ENCODE peak calls at places on chromosome 4, in six cellular contexts. One of them, this sample, is unnamed. For H3K9me3, the result is how much of the 10 kb centered on the place peaks cover.

GRCh38 chr4:71732706-71733105 is 51.2 kb downstream of the GC start:
- DNase-seq in pancreas: no peak
- DNase-seq in thoracic aorta: no peak
- DNase-seq in psoas muscle: no peak
- DNase-seq in HCT116: no peak
- DNase-seq in CD8-positive, alpha-beta T cell: no peak
- DNase-seq in this sample: no peak

GRCh38 chr4:98006814-98007412 is 136.4 kb downstream of the STPG2 start:
- DNase-seq in pancreas: no peak
- DNase-seq in thoracic aorta: no peak
- DNase-seq in psoas muscle: no peak
- DNase-seq in HCT116: no peak
- DNase-seq in CD8-positive, alpha-beta T cell: no peak
- DNase-seq in this sample: no peak

GRCh38 chr4:45331796-45332195 is 605.4 kb upstream of the GNPDA2 start:
- DNase-seq in pancreas: no peak
- DNase-seq in thoracic aorta: no peak
- DNase-seq in psoas muscle: no peak
- DNase-seq in HCT116: no peak
- DNase-seq in CD8-positive, alpha-beta T cell: peak
- DNase-seq in this sample: no peak

GRCh38 chr4:30821891-30822612 is 101.9 kb downstream of the PCDH7 start:
- DNase-seq in pancreas: no peak
- DNase-seq in thoracic aorta: no peak
- DNase-seq in psoas muscle: no peak
- DNase-seq in HCT116: peak
- DNase-seq in CD8-positive, alpha-beta T cell: no peak
- DNase-seq in this sample: no peak

GRCh38 chr4:143482753-143483362 is 30.6 kb upstream of the SMARCA5 start:
- DNase-seq in pancreas: peak
- DNase-seq in thoracic aorta: no peak
- DNase-seq in psoas muscle: no peak
- DNase-seq in HCT116: peak
- DNase-seq in CD8-positive, alpha-beta T cell: no peak
- DNase-seq in this sample: no peak

GRCh38 chr4:119783200-119783978 is 154.8 kb upstream of the PDE5A start:
- DNase-seq in pancreas: no peak
- DNase-seq in thoracic aorta: no peak
- DNase-seq in psoas muscle: no peak
- DNase-seq in HCT116: no peak
- DNase-seq in CD8-positive, alpha-beta T cell: no peak
- DNase-seq in this sample: no peak

GRCh38 chr4:98653890-98654867 is 4.2 kb downstream of the TSPAN5 start:
- DNase-seq in pancreas: no peak
- DNase-seq in thoracic aorta: no peak
- DNase-seq in psoas muscle: no peak
- DNase-seq in HCT116: peak
- DNase-seq in CD8-positive, alpha-beta T cell: no peak
- DNase-seq in this sample: no peak

GRCh38 chr4:16995451-16995850 is 97.0 kb upstream of the LDB2 start:
- DNase-seq in pancreas: no peak
- DNase-seq in thoracic aorta: no peak
- DNase-seq in psoas muscle: no peak
- DNase-seq in HCT116: no peak
- DNase-seq in CD8-positive, alpha-beta T cell: no peak
- DNase-seq in this sample: no peak

GRCh38 chr4:113024373-113024772 is 25.1 kb upstream of the ANK2 start:
- DNase-seq in pancreas: no peak
- DNase-seq in thoracic aorta: no peak
- DNase-seq in psoas muscle: no peak
- DNase-seq in HCT116: no peak
- DNase-seq in CD8-positive, alpha-beta T cell: no peak
- DNase-seq in this sample: no peak

GRCh38 chr4:125096662-125097061 is 218.1 kb upstream of the FAT4 start:
- DNase-seq in pancreas: no peak
- DNase-seq in thoracic aorta: no peak
- DNase-seq in psoas muscle: no peak
- DNase-seq in HCT116: no peak
- DNase-seq in CD8-positive, alpha-beta T cell: no peak
- DNase-seq in this sample: no peak

GRCh38 chr4:22969314-22969896 is 276.7 kb downstream of the GBA3 start:
- DNase-seq in pancreas: no peak
- DNase-seq in thoracic aorta: no peak
- DNase-seq in psoas muscle: no peak
- DNase-seq in HCT116: no peak
- DNase-seq in CD8-positive, alpha-beta T cell: no peak
- DNase-seq in this sample: no peak

GRCh38 chr4:33886356-33886755 is 2358.0 kb downstream of the ARAP2 start:
- DNase-seq in pancreas: no peak
- DNase-seq in thoracic aorta: no peak
- DNase-seq in psoas muscle: no peak
- DNase-seq in HCT116: no peak
- DNase-seq in CD8-positive, alpha-beta T cell: no peak
- DNase-seq in this sample: no peak

GRCh38 chr4:83981156-83981555 is 445.2 kb downstream of the GPAT3 start:
- DNase-seq in pancreas: no peak
- DNase-seq in thoracic aorta: no peak
- DNase-seq in psoas muscle: no peak
- DNase-seq in HCT116: no peak
- DNase-seq in CD8-positive, alpha-beta T cell: no peak
- DNase-seq in this sample: no peak

GRCh38 chr4:49036528-49036927 is 50.5 kb downstream of the CWH43 start:
- DNase-seq in pancreas: no peak
- DNase-seq in thoracic aorta: no peak
- DNase-seq in psoas muscle: no peak
- DNase-seq in HCT116: no peak
- DNase-seq in CD8-positive, alpha-beta T cell: no peak
- DNase-seq in this sample: no peak
- H3K9me3 ChIP-seq in pancreas: under half
- H3K9me3 ChIP-seq in thoracic aorta: under half
- H3K9me3 ChIP-seq in psoas muscle: under half
- H3K9me3 ChIP-seq in HCT116: under half
- H3K9me3 ChIP-seq in CD8-positive, alpha-beta T cell: under half
- H3K9me3 ChIP-seq in this sample: under half

GRCh38 chr4:176995-177394 is 52.7 kb downstream of the ZNF718 start:
- DNase-seq in pancreas: no peak
- DNase-seq in thoracic aorta: no peak
- DNase-seq in psoas muscle: no peak
- DNase-seq in HCT116: no peak
- DNase-seq in CD8-positive, alpha-beta T cell: no peak
- DNase-seq in this sample: no peak

GRCh38 chr4:173666-174314 is 49.5 kb downstream of the ZNF718 start:
- DNase-seq in pancreas: no peak
- DNase-seq in thoracic aorta: no peak
- DNase-seq in psoas muscle: no peak
- DNase-seq in HCT116: no peak
- DNase-seq in CD8-positive, alpha-beta T cell: no peak
- DNase-seq in this sample: no peak

DNA sequence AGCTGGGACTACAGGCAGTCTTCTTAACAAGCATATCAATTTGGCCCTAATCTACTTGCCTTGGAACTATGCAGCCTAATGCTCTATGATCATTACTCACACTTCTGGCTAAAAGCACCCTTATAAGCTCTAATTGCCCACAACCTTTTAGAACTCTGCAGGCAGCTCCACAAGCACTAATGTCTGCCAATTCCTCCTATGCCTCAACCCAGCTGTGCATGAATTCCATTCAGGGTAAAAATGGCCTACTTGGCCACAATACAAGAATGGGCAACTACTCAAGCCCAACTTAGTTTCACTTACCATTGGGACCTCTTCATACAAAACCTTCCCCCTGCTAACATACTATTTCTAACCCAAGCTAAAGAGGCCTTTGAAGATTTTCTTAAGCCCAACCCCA is 51.7 kb downstream of the ZNF718 start:
- DNase-seq in pancreas: no peak
- DNase-seq in thoracic aorta: no peak
- DNase-seq in psoas muscle: no peak
- DNase-seq in HCT116: no peak
- DNase-seq in CD8-positive, alpha-beta T cell: no peak
- DNase-seq in this sample: no peak
- H3K9me3 ChIP-seq in pancreas: under half
- H3K9me3 ChIP-seq in thoracic aorta: half or more
- H3K9me3 ChIP-seq in psoas muscle: half or more
- H3K9me3 ChIP-seq in HCT116: under half
- H3K9me3 ChIP-seq in CD8-positive, alpha-beta T cell: under half
- H3K9me3 ChIP-seq in this sample: under half

DNA sequence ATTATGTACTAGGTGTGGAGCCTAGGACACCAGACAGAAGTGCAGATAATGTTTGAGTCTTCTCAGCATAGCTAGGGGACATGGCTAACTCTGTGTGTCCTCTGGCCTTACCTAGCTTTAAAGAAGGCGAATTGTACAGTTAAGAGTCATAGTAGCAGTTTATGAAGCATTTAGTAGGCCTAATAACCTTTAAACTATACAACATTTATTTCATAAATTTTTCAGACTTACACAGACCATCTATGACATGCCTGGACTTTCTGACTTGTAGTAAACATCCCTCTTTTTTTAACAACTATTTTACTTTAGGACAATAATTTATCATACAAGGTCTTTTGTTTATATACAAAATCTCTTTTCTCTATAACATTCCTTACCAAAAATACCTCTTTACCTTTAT is 37.4 kb downstream of the ETNPPL start:
- DNase-seq in pancreas: no peak
- DNase-seq in thoracic aorta: no peak
- DNase-seq in psoas muscle: no peak
- DNase-seq in HCT116: peak
- DNase-seq in CD8-positive, alpha-beta T cell: no peak
- DNase-seq in this sample: no peak
- H3K9me3 ChIP-seq in pancreas: under half
- H3K9me3 ChIP-seq in thoracic aorta: under half
- H3K9me3 ChIP-seq in psoas muscle: under half
- H3K9me3 ChIP-seq in HCT116: under half
- H3K9me3 ChIP-seq in CD8-positive, alpha-beta T cell: under half
- H3K9me3 ChIP-seq in this sample: under half

GRCh38 chr4:85221606-85222005 is 253.3 kb upstream of the ARHGAP24 start:
- DNase-seq in pancreas: no peak
- DNase-seq in thoracic aorta: no peak
- DNase-seq in psoas muscle: no peak
- DNase-seq in HCT116: no peak
- DNase-seq in CD8-positive, alpha-beta T cell: no peak
- DNase-seq in this sample: no peak
- H3K9me3 ChIP-seq in pancreas: under half
- H3K9me3 ChIP-seq in thoracic aorta: under half
- H3K9me3 ChIP-seq in psoas muscle: under half
- H3K9me3 ChIP-seq in HCT116: under half
- H3K9me3 ChIP-seq in CD8-positive, alpha-beta T cell: under half
- H3K9me3 ChIP-seq in this sample: under half

DNA sequence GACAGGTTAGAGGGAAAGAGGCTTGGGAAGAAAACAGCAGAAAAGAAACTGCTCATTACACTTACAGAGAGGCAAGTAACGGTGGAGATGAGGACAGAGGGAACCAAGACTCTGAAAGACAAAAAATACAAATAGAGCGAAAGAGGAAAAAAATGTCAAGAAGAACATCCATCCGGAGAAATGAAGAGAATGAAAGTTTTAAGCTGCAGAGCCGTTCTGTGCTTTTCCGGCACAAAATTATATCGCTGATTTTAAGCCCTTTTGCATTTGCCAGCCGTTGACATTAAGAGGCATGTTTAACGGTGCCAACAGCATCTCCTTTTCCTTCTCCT is 236 bp downstream of the PCDH10 start:
- DNase-seq in pancreas: no peak
- DNase-seq in thoracic aorta: no peak
- DNase-seq in psoas muscle: no peak
- DNase-seq in HCT116: no peak
- DNase-seq in CD8-positive, alpha-beta T cell: no peak
- DNase-seq in this sample: no peak
- H3K9me3 ChIP-seq in pancreas: under half
- H3K9me3 ChIP-seq in thoracic aorta: under half
- H3K9me3 ChIP-seq in psoas muscle: under half
- H3K9me3 ChIP-seq in HCT116: under half
- H3K9me3 ChIP-seq in CD8-positive, alpha-beta T cell: under half
- H3K9me3 ChIP-seq in this sample: under half

GRCh38 chr4:90727938-90728337 is 600.7 kb downstream of the CCSER1 start:
- DNase-seq in pancreas: no peak
- DNase-seq in thoracic aorta: no peak
- DNase-seq in psoas muscle: no peak
- DNase-seq in HCT116: peak
- DNase-seq in CD8-positive, alpha-beta T cell: no peak
- DNase-seq in this sample: no peak
- H3K9me3 ChIP-seq in pancreas: under half
- H3K9me3 ChIP-seq in thoracic aorta: under half
- H3K9me3 ChIP-seq in psoas muscle: under half
- H3K9me3 ChIP-seq in HCT116: under half
- H3K9me3 ChIP-seq in CD8-positive, alpha-beta T cell: under half
- H3K9me3 ChIP-seq in this sample: under half

GRCh38 chr4:28921886-28922285 is 1798.3 kb upstream of the PCDH7 start:
- DNase-seq in pancreas: no peak
- DNase-seq in thoracic aorta: no peak
- DNase-seq in psoas muscle: no peak
- DNase-seq in HCT116: no peak
- DNase-seq in CD8-positive, alpha-beta T cell: no peak
- DNase-seq in this sample: no peak
- H3K9me3 ChIP-seq in pancreas: under half
- H3K9me3 ChIP-seq in thoracic aorta: under half
- H3K9me3 ChIP-seq in psoas muscle: under half
- H3K9me3 ChIP-seq in HCT116: under half
- H3K9me3 ChIP-seq in CD8-positive, alpha-beta T cell: under half
- H3K9me3 ChIP-seq in this sample: under half

DNA sequence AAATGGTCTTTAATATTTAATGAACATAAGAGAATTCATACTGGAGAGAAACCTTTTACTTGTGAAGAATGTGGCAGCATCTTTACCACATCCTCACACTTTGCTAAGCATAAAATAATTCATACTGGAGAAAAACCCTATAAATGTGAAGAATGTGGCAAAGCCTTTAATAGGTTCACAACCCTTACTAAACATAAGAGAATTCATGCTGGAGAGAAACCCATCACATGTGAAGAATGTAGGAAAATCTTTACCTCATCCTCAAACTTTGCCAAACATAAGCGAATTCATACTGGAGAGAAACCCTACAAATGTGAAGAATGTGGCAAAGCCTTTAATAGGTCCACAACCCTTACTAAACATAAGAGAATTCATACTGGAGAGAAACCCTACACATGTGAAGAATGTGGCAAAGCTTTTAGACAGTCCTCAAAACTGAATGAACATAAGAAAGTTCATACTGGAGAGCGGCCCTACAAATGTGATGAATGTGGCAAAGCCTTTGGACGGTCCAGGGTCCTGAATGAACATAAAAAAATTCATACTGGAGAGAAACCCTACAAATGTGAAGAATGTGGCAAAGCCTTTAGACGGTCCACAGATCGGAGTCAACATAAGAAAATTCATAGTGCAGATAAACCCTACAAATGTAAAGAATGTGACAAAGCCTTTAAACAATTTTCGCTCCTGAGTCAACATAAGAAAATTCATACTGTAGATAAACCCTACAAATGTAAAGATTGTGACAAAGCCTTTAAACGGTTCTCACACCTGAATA is 35.6 kb downstream of the ZNF141 start:
- DNase-seq in pancreas: no peak
- DNase-seq in thoracic aorta: no peak
- DNase-seq in psoas muscle: no peak
- DNase-seq in HCT116: no peak
- DNase-seq in CD8-positive, alpha-beta T cell: no peak
- DNase-seq in this sample: no peak
- H3K9me3 ChIP-seq in pancreas: under half
- H3K9me3 ChIP-seq in thoracic aorta: half or more
- H3K9me3 ChIP-seq in psoas muscle: half or more
- H3K9me3 ChIP-seq in HCT116: under half
- H3K9me3 ChIP-seq in CD8-positive, alpha-beta T cell: half or more
- H3K9me3 ChIP-seq in this sample: half or more

This sample was measured in T-helper 17 cell.